ENCODE peak calls at places on chromosomes 7 and 10, in four cellular contexts. K, Q, F and S are unnamed samples.

GRCh38 chr10:67239864-67240497 is 314.1 kb downstream of the LRRTM3 start:
- DNase-seq in Q (no peak), F (no peak), K (no peak), S (no peak)

GRCh38 chr10:107091126-107091525 is 73.4 kb downstream of the SORCS1 start:
- DNase-seq in F (no peak), K (no peak), Q (no peak), S (no peak)

GRCh38 chr10:17216217-17216900 is 11.7 kb upstream of the VIM start:
- DNase-seq in K (peak), F (peak), Q (no peak), S (no peak)

GRCh38 chr7:150944066-150945042 is 33.8 kb downstream of the KCNH2 start:
- DNase-seq in F (no peak), K (no peak), Q (no peak), S (no peak)

GRCh38 chr7:99473315-99473596 is 566 bp downstream of the ZNF789 start:
- DNase-seq in K (peak), F (no peak), Q (no peak), S (no peak)

GRCh38 chr7:40879941-40880558 is 745.2 kb downstream of the SUGCT start:
- DNase-seq in Q (no peak), K (peak), F (no peak), S (no peak)

GRCh38 chr10:128500642-128501041 is 374.4 kb upstream of the MKI67 start:
- DNase-seq in K (no peak), Q (no peak), F (no peak), S (no peak)

GRCh38 chr7:141220263-141220662 is 146.4 kb downstream of the TMEM178B start:
- DNase-seq in F (no peak), Q (no peak), K (no peak), S (no peak)

GRCh38 chr10:68902382-68902781 is 1.3 kb downstream of the DDX50 start:
- DNase-seq in F (no peak), Q (no peak), K (no peak), S (no peak)

GRCh38 chr7:35752727-35753126 is 48.1 kb upstream of the SEPTIN7 start:
- DNase-seq in F (no peak), Q (no peak), K (no peak), S (no peak)

GRCh38 chr10:96082153-96082552 is 38.8 kb downstream of the CCNJ start:
- DNase-seq in Q (no peak), F (no peak), K (no peak), S (no peak)

GRCh38 chr10:51007781-51008180 is 66.5 kb upstream of the PRKG1 start:
- DNase-seq in K (peak), Q (no peak), F (no peak), S (no peak)

GRCh38 chr7:5629941-5630340 is 151.5 kb downstream of the RNF216 start:
- DNase-seq in F (no peak), K (peak), Q (no peak), S (no peak)

GRCh38 chr7:76512941-76513816 is 2.8 kb downstream of the UPK3B start:
- DNase-seq in K (peak), Q (no peak), F (peak), S (no peak)

GRCh38 chr10:35339946-35340345 is 3.6 kb downstream of the CCNY start:
- DNase-seq in K (no peak), F (no peak), Q (no peak), S (no peak)

GRCh38 chr10:127549009-127549408 is at the start of gene NPS:
- DNase-seq in Q (no peak), F (no peak), K (no peak), S (no peak)

GRCh38 chr10:42974693-42975002 is 102.2 kb upstream of the RET start:
- DNase-seq in K (no peak), Q (no peak), F (no peak), S (no peak)

GRCh38 chr10:58335306-58336005 is 650 bp downstream of the UBE2D1 start:
- DNase-seq in F (peak), Q (no peak), K (peak), S (peak)

GRCh38 chr7:137975223-137975622 is 26.7 kb downstream of the CREB3L2 start:
- DNase-seq in Q (no peak), F (no peak), K (peak), S (peak)

GRCh38 chr10:2893991-2894390 is 173.4 kb upstream of the PFKP start:
- DNase-seq in K (no peak), Q (no peak), F (no peak), S (no peak)

GRCh38 chr10:2891073-2891769 is 176.1 kb upstream of the PFKP start:
- DNase-seq in K (no peak), Q (no peak), F (no peak), S (no peak)

GRCh38 chr10:2895616-2896196 is 171.6 kb upstream of the PFKP start:
- DNase-seq in F (no peak), Q (no peak), K (no peak), S (no peak)

GRCh38 chr10:2891770-2892124 is 175.6 kb upstream of the PFKP start:
- DNase-seq in Q (no peak), K (no peak), F (no peak), S (no peak)

DNA sequence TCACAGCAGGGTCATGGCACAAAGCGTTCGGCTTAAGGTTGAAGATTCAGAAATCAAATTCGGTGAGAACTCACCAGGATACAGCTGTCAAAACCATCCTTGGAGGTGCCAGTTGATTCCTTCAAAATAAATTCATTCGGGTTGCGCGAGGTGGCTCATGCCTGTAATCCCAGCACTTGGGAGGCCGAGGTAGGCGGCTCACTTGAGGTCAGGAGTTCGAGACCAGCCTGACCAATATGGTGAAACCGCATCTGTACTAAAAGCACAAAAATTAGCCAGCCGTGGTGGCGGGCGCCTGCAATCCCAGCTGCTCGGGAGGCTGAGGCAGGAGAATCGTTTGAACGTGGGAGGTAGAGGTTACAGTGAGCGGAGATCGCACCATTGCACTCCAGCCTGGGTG is 173.9 kb upstream of the PFKP start:
- DNase-seq in Q (no peak), F (no peak), K (no peak), S (no peak)
- H3K27ac ChIP-seq in Q (no peak), F (no peak), K (no peak), S (no peak)

DNA sequence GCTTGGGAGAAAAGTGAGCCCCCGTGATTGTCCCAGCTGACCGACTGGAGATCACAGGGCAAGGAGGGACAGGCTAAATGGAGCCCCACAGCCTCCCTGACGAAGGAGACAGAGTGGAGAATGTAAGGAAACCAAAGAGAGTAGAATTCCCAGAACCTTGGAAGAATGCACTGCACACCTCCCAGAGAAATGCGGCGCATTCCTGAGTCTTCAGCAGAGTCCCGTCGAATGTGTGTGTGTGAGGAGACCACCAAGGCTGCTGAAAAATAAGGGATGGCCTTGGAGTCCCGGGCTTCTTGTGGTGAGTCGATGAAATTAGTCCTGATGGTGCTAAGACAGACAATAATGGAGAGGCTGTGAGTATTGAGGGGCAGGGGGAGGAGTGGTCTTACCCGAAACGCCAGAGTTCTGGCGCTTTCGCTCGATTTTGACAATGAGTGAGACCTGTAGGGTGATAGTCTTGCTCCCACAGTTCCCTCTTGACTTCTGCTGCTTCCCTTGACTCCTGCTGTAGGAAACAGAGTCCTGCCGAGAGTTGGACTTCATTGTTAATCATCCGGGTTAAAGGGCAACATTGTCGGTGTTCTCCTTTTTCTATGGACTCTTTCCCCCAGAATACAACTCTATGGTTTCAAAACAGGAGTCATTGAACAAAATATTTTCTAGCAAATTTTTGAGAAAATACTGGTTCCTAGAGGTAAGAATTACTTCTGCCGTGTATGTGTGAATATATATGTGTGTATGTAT is 103.2 kb downstream of the CNNM2 start:
- DNase-seq in F (peak), Q (no peak), K (no peak), S (no peak)
- H3K27ac ChIP-seq in F (no peak), Q (peak), K (no peak), S (no peak)

GRCh38 chr10:123402656-123403055 is 248.5 kb downstream of the BUB3 start:
- DNase-seq in F (no peak), K (no peak), Q (no peak), S (no peak)
- H3K27ac ChIP-seq in F (no peak), K (no peak), Q (no peak), S (no peak)

DNA sequence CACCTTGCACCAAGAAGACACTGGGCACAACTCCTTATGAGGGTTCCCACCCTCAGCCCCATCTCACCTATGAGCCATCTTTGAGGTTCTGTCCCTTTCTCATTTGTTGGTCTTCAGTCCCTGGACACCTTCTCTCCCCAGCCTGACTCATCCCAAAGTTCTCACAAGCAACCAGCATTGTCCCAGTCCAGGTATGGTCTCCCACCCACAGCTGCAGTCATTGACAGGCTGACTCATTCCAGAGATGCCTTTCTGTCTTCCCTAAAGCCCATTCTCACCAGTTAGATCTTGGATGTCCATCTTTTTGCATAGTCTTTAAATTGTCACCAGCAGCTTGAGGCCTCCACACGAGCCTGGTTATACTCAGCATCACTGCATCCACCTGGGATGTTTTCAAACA is 26.7 kb upstream of the BMPR1A start:
- DNase-seq in F (no peak), Q (no peak), K (no peak), S (no peak)
- H3K27ac ChIP-seq in F (no peak), Q (no peak), K (peak), S (peak)

GRCh38 chr7:121519548-121520521 is 123.7 kb upstream of the FAM3C start:
- DNase-seq in F (no peak), Q (no peak), K (no peak), S (peak)
- H3K27ac ChIP-seq in F (no peak), Q (no peak), K (no peak), S (peak)

DNA sequence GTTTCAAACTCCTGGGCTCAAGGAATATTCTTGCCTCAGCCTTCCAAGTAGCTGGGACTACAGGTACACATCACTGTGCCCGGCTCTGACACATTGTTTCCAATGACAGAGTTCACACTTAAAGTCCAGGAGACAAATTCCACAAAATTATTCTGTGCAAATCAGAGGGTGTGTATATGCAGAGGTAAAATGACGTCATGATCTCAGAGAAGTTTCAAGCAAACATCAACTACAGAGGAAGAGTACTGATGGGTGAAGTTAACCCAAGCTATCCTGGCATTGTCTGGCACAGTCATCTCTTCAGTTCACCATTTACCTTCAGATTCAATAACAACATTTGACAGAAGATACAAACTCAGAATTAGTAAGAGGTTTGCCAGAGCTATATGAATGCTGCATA is 388.9 kb downstream of the HPSE2 start:
- DNase-seq in Q (no peak), K (no peak), F (no peak), S (no peak)
- H3K27ac ChIP-seq in Q (no peak), K (no peak), F (no peak), S (no peak)

GRCh38 chr10:125011926-125012705 is 70.2 kb downstream of the ZRANB1 start:
- DNase-seq in K (no peak), F (no peak), Q (no peak), S (peak)

GRCh38 chr10:125014984-125015944 is 73.3 kb downstream of the ZRANB1 start:
- DNase-seq in K (peak), F (no peak), Q (no peak), S (peak)

GRCh38 chr10:125014086-125014830 is 72.3 kb downstream of the ZRANB1 start:
- DNase-seq in Q (no peak), F (no peak), K (no peak), S (peak)

GRCh38 chr10:125012851-125013528 is 71.1 kb downstream of the ZRANB1 start:
- DNase-seq in Q (no peak), K (no peak), F (no peak), S (no peak)

GRCh38 chr10:125013529-125013872 is 71.6 kb downstream of the ZRANB1 start:
- DNase-seq in Q (no peak), K (no peak), F (no peak), S (peak)
- H3K27ac ChIP-seq in Q (no peak), K (no peak), F (no peak), S (peak)

GRCh38 chr10:10915215-10915614 is 102.5 kb upstream of the CELF2 start:
- DNase-seq in Q (no peak), K (no peak), F (no peak), S (no peak)

GRCh38 chr10:10914129-10914528 is 103.5 kb upstream of the CELF2 start:
- DNase-seq in Q (no peak), F (no peak), K (peak), S (no peak)

GRCh38 chr10:10911471-10911921 is 106.2 kb upstream of the CELF2 start:
- DNase-seq in Q (peak), K (peak), F (peak), S (peak)

GRCh38 chr10:10910634-10911033 is 107.0 kb upstream of the CELF2 start:
- DNase-seq in K (no peak), Q (no peak), F (no peak), S (no peak)

GRCh38 chr10:10911035-10911434 is 106.6 kb upstream of the CELF2 start:
- DNase-seq in K (no peak), Q (no peak), F (no peak), S (no peak)
- H3K27ac ChIP-seq in K (peak), Q (no peak), F (no peak), S (peak)

DNA sequence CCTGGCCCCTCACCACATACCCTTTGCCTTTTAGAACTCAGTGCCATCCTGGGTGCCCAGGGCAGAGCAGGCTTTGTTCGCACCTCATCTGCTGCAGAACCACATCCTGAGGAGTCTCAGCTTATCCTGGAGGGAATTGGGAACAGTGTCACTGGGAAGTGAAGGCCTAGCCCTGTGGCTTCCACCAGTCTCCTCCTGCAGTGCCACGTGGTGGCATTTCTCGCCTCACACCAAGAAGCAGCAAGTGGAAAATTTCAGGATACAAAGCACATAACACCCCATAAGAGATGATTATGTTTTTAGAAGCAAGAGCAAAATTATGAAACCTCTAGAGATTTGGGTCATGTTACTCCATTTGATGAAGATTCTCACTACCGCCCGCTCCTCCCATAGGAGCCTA is 26.8 kb downstream of the UBE2D4 start:
- DNase-seq in Q (no peak), K (no peak), F (no peak), S (no peak)
- H3K27ac ChIP-seq in Q (no peak), K (no peak), F (no peak), S (no peak)